ENCODE peak calls at places on chromosomes 2 and 18, in four cellular contexts. T is lower lobe of right lung, P is epithelial cell of esophagus, M is cardiac fibroblast. B is an unnamed sample.

GRCh38 chr2:194345347-194345746 is 1311.7 kb upstream of the SLC39A10 start:
- DNase-seq in T (no peak), P (no peak), M (no peak), B (no peak)

GRCh38 chr2:200159366-200159720 is 147.2 kb upstream of the SPATS2L start:
- DNase-seq in T (no peak), P (peak), M (no peak), B (no peak)

GRCh38 chr2:238506669-238507068 is 79.9 kb downstream of the ASB1 start:
- DNase-seq in T (no peak), P (no peak), M (no peak), B (no peak)

GRCh38 chr2:10863837-10864236 is 47.9 kb upstream of the KCNF1 start:
- DNase-seq in T (peak), P (no peak), M (no peak), B (no peak)

GRCh38 chr2:113842919-113843736 is 46.8 kb upstream of the ACTR3 start:
- DNase-seq in T (no peak), P (peak), M (peak), B (peak)

GRCh38 chr2:191114403-191114886 is 36.3 kb downstream of the STAT4 start:
- DNase-seq in T (no peak), P (peak), M (peak), B (peak)

GRCh38 chr18:49849331-49850217 is 36.2 kb upstream of the ACAA2 start:
- DNase-seq in T (peak), P (peak), M (peak), B (peak)

GRCh38 chr18:70058916-70059315 is 111.2 kb upstream of the CD226 start:
- DNase-seq in T (no peak), P (no peak), M (no peak), B (no peak)

GRCh38 chr2:72961036-72961720 is 43.9 kb downstream of the EMX1 start:
- DNase-seq in T (no peak), P (no peak), M (no peak), B (no peak)

GRCh38 chr2:118992740-118993391 is 50.9 kb downstream of the MARCO start:
- DNase-seq in T (no peak), P (peak), M (no peak), B (no peak)

GRCh38 chr18:64017870-64018269 is 48.0 kb downstream of the SERPINB8 start:
- DNase-seq in T (no peak), P (peak), M (peak), B (peak)

GRCh38 chr2:58428286-58428552 is 187.1 kb upstream of the FANCL start:
- DNase-seq in T (peak), P (peak), M (no peak), B (peak)

GRCh38 chr2:127901339-127902072 is 15.8 kb upstream of the AMMECR1L start:
- DNase-seq in T (no peak), P (no peak), M (no peak), B (peak)

GRCh38 chr18:59885579-59886163 is 14.1 kb upstream of the PMAIP1 start:
- DNase-seq in T (no peak), P (peak), M (peak), B (peak)

GRCh38 chr2:233435436-233436190 is 81.3 kb downstream of the DGKD start:
- DNase-seq in T (no peak), P (no peak), M (no peak), B (no peak)

GRCh38 chr2:51003345-51004192 is 28.4 kb downstream of the NRXN1 start:
- DNase-seq in T (no peak), P (peak), M (peak), B (peak)

GRCh38 chr2:99615247-99615771 is 125.5 kb upstream of the REV1 start:
- DNase-seq in T (no peak), P (no peak), M (no peak), B (peak)

GRCh38 chr18:811192-812122 is 585 bp downstream of the YES1 start:
- DNase-seq in T (peak), P (peak), M (peak), B (peak)

GRCh38 chr2:65654496-65654895 is 222.1 kb upstream of the SPRED2 start:
- DNase-seq in T (no peak), P (no peak), M (no peak), B (no peak)

GRCh38 chr2:11290211-11290610 is 54.2 kb downstream of the ROCK2 start:
- DNase-seq in T (no peak), P (no peak), M (no peak), B (no peak)

GRCh38 chr2:55772309-55772980 is 78.8 kb upstream of the PNPT1 start:
- DNase-seq in T (no peak), P (no peak), M (no peak), B (no peak)

GRCh38 chr2:85602476-85603234 is at the start of gene TMEM150A:
- DNase-seq in T (peak), P (peak), M (peak), B (peak)
- TF ChIP-seq CTCF in T (peak), P (no peak), M (no peak), B (no peak)

GRCh38 chr2:216774620-216775019 is 79.3 kb upstream of the IGFBP5 start:
- DNase-seq in T (no peak), P (no peak), M (peak), B (peak)

GRCh38 chr2:216776076-216776726 is 80.9 kb upstream of the IGFBP5 start:
- DNase-seq in T (no peak), P (no peak), M (no peak), B (no peak)

GRCh38 chr2:216775043-216775453 is 79.7 kb upstream of the IGFBP5 start:
- DNase-seq in T (no peak), P (peak), M (peak), B (peak)

GRCh38 chr2:216773072-216773471 is 77.7 kb upstream of the IGFBP5 start:
- DNase-seq in T (no peak), P (no peak), M (no peak), B (no peak)

GRCh38 chr2:216774180-216774579 is 78.8 kb upstream of the IGFBP5 start:
- DNase-seq in T (no peak), P (no peak), M (no peak), B (no peak)
- H3K4me3 ChIP-seq in T (no peak), P (no peak), M (no peak), B (peak)

GRCh38 chr2:88192613-88193012 is 22.5 kb downstream of the THNSL2 start:
- DNase-seq in T (no peak), P (no peak), M (no peak), B (no peak)

GRCh38 chr2:88191722-88192042 is 21.5 kb downstream of the THNSL2 start:
- DNase-seq in T (no peak), P (no peak), M (no peak), B (no peak)

GRCh38 chr2:88188741-88189140 is 18.6 kb downstream of the THNSL2 start:
- DNase-seq in T (no peak), P (peak), M (peak), B (peak)

GRCh38 chr2:88187927-88188326 is 17.8 kb downstream of the THNSL2 start:
- DNase-seq in T (no peak), P (peak), M (no peak), B (no peak)

GRCh38 chr2:88190808-88191721 is 20.9 kb downstream of the THNSL2 start:
- DNase-seq in T (no peak), P (peak), M (peak), B (peak)
- TF ChIP-seq CTCF in T (peak), P (peak), M (peak), B (peak)

DNA sequence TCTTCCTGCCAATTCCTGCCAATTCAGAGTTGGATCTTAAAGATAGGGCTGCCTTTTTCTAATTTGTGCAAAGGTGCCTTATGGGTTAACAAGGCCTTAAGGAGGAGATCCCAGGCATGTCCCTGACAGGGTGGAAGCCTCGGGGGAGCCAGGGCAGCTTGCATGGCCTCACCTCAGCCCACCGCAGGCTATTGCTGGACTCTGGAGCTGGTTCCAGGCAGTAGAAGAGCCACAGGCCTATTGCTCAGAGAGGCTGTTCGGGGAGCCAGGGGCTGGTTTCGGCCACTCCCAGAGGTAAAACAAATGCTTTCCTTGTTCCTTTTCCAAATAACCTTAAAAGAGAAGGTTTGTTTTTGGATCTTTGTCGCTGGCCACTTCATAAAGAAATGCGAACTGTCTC is 108.7 kb downstream of the APOB start:
- DNase-seq in T (no peak), P (no peak), M (no peak), B (no peak)
- H3K4me3 ChIP-seq in T (no peak), P (no peak), M (no peak), B (no peak)

DNA sequence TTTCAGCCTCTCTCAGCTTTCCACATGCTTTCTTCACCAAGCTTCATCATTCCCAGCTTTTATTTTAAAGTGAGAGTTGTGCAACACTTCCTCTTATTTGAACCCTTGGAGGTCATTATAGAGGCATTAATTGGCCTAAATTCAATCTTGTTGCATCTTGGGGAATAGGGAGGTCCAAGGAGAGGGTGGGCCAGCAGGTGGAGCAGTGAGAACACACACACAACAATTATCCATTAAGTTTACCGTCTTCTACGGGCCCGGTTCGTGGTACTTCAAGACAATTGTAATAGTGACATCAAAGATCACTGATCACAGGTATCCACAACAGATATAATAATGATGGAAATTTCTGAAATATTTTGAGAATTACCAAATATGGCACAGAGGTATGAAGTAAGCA is 457.2 kb upstream of the SMIM21 start:
- DNase-seq in T (no peak), P (no peak), M (no peak), B (no peak)
- TF ChIP-seq CTCF in T (no peak), P (no peak), M (no peak), B (no peak)

DNA sequence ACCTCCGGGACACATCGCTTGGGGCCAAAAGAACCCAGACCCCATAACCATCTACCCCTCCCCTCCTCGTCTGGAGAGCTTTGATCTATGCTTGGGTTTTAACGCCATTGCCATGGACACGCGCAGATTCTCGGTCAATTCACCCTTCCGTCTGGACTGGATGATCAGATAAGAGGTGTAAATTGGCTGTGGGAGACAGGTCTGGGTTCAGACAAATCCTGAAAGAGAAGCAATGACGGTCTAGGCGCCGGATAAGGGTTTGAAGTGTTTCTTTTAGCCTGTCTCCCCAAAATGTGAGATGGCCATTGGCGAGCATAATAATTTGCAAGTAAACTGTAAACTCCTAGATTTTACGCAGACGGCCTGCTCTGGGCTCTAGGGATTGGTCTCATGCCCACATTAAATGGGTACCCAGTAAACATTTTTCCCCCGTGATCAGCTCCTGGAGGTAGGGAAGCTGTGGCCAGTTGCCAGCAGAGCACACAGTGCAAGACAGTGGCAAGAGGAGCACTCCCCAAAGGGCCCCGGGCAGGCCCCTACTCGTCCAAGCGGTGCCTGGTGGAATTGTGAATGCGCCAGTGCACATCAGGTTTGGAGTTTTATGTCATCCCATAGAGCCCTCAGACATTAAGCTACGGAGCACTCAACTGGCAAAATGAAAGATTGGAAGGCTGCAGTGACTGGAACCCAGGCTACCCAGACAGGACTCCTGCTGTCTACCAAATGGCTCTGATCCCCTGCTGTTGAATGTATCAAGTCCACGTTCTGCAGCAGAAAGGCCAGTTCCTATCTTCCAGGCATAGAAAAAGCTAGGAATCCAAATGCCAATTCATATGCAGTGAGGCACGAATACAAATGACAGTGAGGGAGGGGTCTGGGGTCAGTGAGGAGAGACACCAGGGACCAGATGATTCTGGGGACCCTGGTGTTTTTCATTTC is 5.0 kb downstream of the NRP2 start:
- DNase-seq in T (no peak), P (peak), M (no peak), B (no peak)
- H3K4me3 ChIP-seq in T (peak), P (no peak), M (no peak), B (no peak)

B was measured in fibroblast of mammary gland.